ENCODE peak calls at places on chromosomes 5 and 9, in six cellular contexts. O, C, J, R, A and L are unnamed samples. For H3K4me1, the result is how much of the 10 kb centered on the place peaks cover.

GRCh38 chr5:141672856-141673813 is 8.9 kb downstream of the ARAP3 start:
- DNase-seq in O (no peak), C (no peak), J (no peak), R (no peak), A (no peak), L (no peak)

GRCh38 chr5:140311011-140311467 is 8.1 kb upstream of the PFDN1 start:
- DNase-seq in O (no peak), C (peak), J (no peak), R (peak), A (no peak), L (no peak)

GRCh38 chr9:137458194-137459146 is 664 bp downstream of the NSMF start:
- DNase-seq in O (peak), C (peak), J (no peak), R (no peak), A (no peak), L (peak)

GRCh38 chr5:180802325-180803180 is at the start of gene MGAT1:
- DNase-seq in O (peak), C (peak), J (peak), R (peak), A (peak), L (peak)

GRCh38 chr5:180541710-180542109 is 47.5 kb downstream of the CNOT6 start:
- DNase-seq in O (no peak), C (no peak), J (no peak), R (no peak), A (no peak), L (no peak)

GRCh38 chr5:27511061-27511460 is 472.7 kb upstream of the CDH9 start:
- DNase-seq in O (no peak), C (no peak), J (no peak), R (no peak), A (no peak), L (no peak)

GRCh38 chr5:58363444-58363843 is 96.4 kb downstream of the PLK2 start:
- DNase-seq in O (no peak), C (no peak), J (no peak), R (no peak), A (no peak), L (no peak)

GRCh38 chr5:169450464-169450863 is 133.1 kb upstream of the SPDL1 start:
- DNase-seq in O (peak), C (no peak), J (no peak), R (no peak), A (no peak), L (no peak)

GRCh38 chr5:96861044-96861443 is 15.3 kb upstream of the ERAP2 start:
- DNase-seq in O (no peak), C (no peak), J (no peak), R (no peak), A (no peak), L (no peak)

GRCh38 chr9:28770226-28770625 is 1196.9 kb upstream of the C9orf72 start:
- DNase-seq in O (no peak), C (no peak), J (no peak), R (no peak), A (no peak), L (no peak)

GRCh38 chr9:120505186-120505585 is 74.8 kb downstream of the CDK5RAP2 start:
- DNase-seq in O (no peak), C (no peak), J (no peak), R (no peak), A (no peak), L (no peak)

GRCh38 chr5:4862500-4862899 is 277.6 kb upstream of the ADAMTS16 start:
- DNase-seq in O (no peak), C (no peak), J (no peak), R (peak), A (no peak), L (no peak)

GRCh38 chr5:35675392-35675791 is 57.7 kb downstream of the SPEF2 start:
- DNase-seq in O (no peak), C (no peak), J (no peak), R (no peak), A (no peak), L (no peak)

GRCh38 chr9:70055867-70056266 is 12.2 kb downstream of the MAMDC2 start:
- DNase-seq in O (no peak), C (no peak), J (no peak), R (no peak), A (no peak), L (no peak)

GRCh38 chr9:107710552-107710951 is 221.0 kb upstream of the KLF4 start:
- DNase-seq in O (no peak), C (no peak), J (no peak), R (peak), A (no peak), L (no peak)

GRCh38 chr5:133779828-133780475 is 167.6 kb upstream of the FSTL4 start:
- DNase-seq in O (no peak), C (no peak), J (no peak), R (no peak), A (no peak), L (no peak)

GRCh38 chr5:140391732-140392131 is 9.9 kb upstream of the ANKHD1 start:
- DNase-seq in O (no peak), C (no peak), J (no peak), R (no peak), A (no peak), L (no peak)

GRCh38 chr5:37615184-37615583 is 224.7 kb downstream of the GDNF start:
- DNase-seq in O (no peak), C (no peak), J (no peak), R (peak), A (no peak), L (no peak)

GRCh38 chr9:438961-439768 is 224.5 kb downstream of the DOCK8 start:
- DNase-seq in O (no peak), C (no peak), J (no peak), R (no peak), A (peak), L (no peak)

GRCh38 chr5:68285857-68286611 is 70.5 kb downstream of the PIK3R1 start:
- DNase-seq in O (no peak), C (peak), J (peak), R (peak), A (no peak), L (peak)

GRCh38 chr5:73789851-73790281 is 163.9 kb downstream of the ARHGEF28 start:
- DNase-seq in O (no peak), C (no peak), J (no peak), R (no peak), A (no peak), L (no peak)

GRCh38 chr5:2240118-2240904 is 357.6 kb upstream of the IRX4 start:
- DNase-seq in O (no peak), C (no peak), J (no peak), R (no peak), A (no peak), L (no peak)
- H3K4me3 ChIP-seq in O (no peak), C (no peak), J (no peak), R (no peak), A (no peak), L (no peak)

GRCh38 chr5:150458819-150459557 is 9.4 kb upstream of the RPS14 start:
- DNase-seq in O (peak), C (peak), J (peak), R (peak), A (peak), L (peak)
- H3K4me1 ChIP-seq in O (under half), C (under half), J (under half), R (under half), A (under half), L (under half)

GRCh38 chr5:159103086-159103485 is 3.4 kb upstream of the EBF1 start:
- DNase-seq in O (no peak), C (no peak), J (no peak), R (no peak), A (no peak), L (no peak)
- H3K4me3 ChIP-seq in O (no peak), C (no peak), J (no peak), R (no peak), A (no peak), L (no peak)

GRCh38 chr5:154762261-154762660 is 7.1 kb downstream of the LARP1 start:
- DNase-seq in O (no peak), C (no peak), J (no peak), R (no peak), A (no peak), L (no peak)

GRCh38 chr5:154761062-154761740 is 6.0 kb downstream of the LARP1 start:
- DNase-seq in O (no peak), C (peak), J (peak), R (no peak), A (no peak), L (peak)

GRCh38 chr5:154765396-154765925 is 10.3 kb downstream of the LARP1 start:
- DNase-seq in O (no peak), C (no peak), J (no peak), R (no peak), A (no peak), L (no peak)

GRCh38 chr5:154764967-154765366 is 9.8 kb downstream of the LARP1 start:
- DNase-seq in O (no peak), C (no peak), J (no peak), R (no peak), A (no peak), L (no peak)

DNA sequence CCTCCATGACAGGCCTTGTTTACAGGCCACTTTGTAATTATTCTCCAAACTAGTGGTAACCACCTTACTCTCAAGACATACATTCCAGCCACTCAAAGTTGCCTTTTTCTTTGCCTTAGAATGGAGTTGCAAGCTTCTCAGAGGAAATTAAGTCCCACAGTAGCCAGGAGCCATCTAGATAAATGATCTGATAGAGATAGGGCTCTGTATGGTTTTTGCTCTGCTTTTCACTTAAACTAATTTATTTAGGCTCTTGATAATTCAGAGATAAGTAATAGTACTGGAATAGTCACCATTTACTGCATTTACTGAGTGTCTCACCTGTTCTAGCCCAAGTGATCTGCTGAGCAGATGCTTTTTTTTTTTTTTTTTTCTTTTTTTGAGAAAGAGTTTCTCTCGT is 7.5 kb downstream of the LARP1 start:
- DNase-seq in O (no peak), C (no peak), J (no peak), R (no peak), A (no peak), L (no peak)
- H3K4me1 ChIP-seq in O (half or more), C (under half), J (half or more), R (under half), A (half or more), L (under half)

DNA sequence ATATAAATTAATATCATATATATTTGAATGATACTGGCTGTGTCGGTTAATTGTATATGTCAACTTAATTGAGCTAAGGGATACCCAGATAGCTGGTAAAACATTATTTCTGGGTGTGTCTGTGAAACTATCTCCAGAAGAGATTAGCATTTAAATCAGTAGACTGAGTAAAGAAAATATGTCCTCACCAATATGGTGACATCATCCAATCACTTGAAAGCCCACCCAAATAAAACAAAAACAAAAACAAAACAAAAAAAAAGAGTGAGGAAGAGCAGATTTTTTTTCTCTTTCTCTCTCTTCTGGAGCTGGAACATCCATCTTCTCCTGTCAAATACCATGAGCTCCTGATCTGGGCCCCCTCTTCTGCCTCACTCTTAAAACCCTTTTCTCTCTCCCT is 15.7 kb upstream of the CCDC152 start:
- DNase-seq in O (no peak), C (no peak), J (no peak), R (no peak), A (no peak), L (no peak)
- H3K4me3 ChIP-seq in O (no peak), C (no peak), J (no peak), R (no peak), A (no peak), L (no peak)

DNA sequence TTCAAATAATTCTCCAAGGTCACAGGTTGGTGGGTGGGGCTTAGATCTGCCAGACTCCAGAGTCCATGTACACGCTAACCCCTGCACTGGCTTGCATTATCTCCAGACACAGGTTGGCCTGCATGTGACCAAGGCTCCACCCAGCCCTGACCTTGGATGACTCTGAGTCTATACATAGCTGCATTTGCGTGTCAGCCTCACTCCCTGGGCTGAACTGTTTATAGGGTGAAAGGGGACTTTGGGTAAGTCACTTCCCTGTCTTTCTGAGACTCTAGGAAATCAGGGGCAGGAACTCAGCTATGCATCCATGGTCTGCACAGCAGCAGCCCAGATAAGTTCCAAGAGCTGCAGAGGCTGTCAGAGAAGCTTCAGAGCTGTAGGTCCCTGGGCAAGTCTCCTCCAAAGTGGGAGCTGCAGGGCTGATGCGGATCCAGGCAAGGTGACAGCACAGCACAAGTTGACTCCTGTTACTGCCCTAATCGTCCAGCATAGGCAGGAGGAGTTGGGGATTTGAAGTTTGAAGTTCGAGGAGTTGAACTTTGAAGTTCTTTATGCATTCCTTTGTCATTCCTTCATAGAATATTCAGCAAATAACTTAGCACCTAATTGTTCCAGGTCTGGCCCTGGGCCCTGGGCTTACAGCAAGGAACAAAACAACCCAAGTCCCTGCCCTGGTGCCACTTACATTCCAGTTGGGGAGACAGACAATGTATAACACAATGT is 53.4 kb downstream of the SLC22A5 start:
- DNase-seq in O (no peak), C (peak), J (no peak), R (peak), A (peak), L (peak)
- H3K4me1 ChIP-seq in O (half or more), C (half or more), J (half or more), R (under half), A (half or more), L (half or more)

DNA sequence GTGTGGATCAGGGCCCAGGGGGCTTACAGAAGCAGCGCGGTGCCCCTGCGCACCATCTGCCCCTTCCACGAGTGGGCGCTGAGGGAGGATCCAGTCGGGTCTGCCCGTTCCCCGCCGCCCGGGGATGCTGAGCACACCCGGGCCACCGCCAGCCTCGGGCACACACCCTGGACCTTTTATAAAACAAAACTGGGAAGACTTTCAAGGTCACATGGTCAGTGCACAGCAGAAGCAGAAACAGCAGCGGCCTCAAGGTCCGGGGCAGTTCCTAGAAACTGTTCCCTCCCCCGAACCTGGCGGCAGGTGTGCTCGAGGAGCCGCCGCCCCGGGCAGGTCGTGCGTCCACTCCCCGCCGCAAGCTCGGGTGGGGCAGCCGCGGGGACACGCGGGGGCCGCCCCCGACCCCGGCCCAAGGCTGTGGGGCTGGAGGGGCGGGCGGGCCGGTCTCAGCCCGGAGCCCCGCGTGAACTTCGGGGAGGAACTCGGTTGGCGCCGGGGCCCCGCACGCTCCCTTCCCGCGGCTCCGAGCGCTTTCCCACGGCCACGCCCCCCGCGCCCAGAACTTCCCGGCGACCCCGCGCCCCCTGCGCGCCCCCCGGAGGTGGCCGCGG is 619 bp upstream of the PPP1R26 start:
- DNase-seq in O (no peak), C (peak), J (no peak), R (no peak), A (peak), L (peak)
- H3K4me3 ChIP-seq in O (peak), C (peak), J (no peak), R (peak), A (peak), L (peak)

GRCh38 chr9:135959814-135960213 is 1.4 kb downstream of the UBAC1 start:
- DNase-seq in O (no peak), C (no peak), J (no peak), R (no peak), A (no peak), L (no peak)
- H3K4me1 ChIP-seq in O (under half), C (under half), J (under half), R (under half), A (under half), L (under half)

GRCh38 chr5:1316941-1317340 is 22.1 kb upstream of the TERT start:
- DNase-seq in O (no peak), C (no peak), J (no peak), R (no peak), A (no peak), L (no peak)
- H3K4me3 ChIP-seq in O (no peak), C (no peak), J (peak), R (no peak), A (no peak), L (no peak)

GRCh38 chr5:149537374-149537959 is 13.8 kb downstream of the CSNK1A1 start:
- DNase-seq in O (no peak), C (no peak), J (no peak), R (no peak), A (no peak), L (no peak)
- H3K4me1 ChIP-seq in O (half or more), C (under half), J (half or more), R (under half), A (half or more), L (under half)